ENCODE peak calls at places on chromosomes 3 and 15, in eight cellular contexts. L, Q, J, H, P, O, I and E are unnamed samples. For H3K4me1, the result is how much of the 10 kb centered on the place peaks cover.

GRCh38 chr3:183502782-183503181 is 52.7 kb downstream of the KLHL6 start:
- DNase-seq in P (no peak), Q (no peak), H (no peak), I (no peak), O (no peak), L (no peak), J (no peak), E (no peak)

GRCh38 chr3:150687613-150688012 is 16.1 kb downstream of the ERICH6 start:
- DNase-seq in H (no peak), L (no peak), O (no peak), J (no peak), Q (no peak), I (no peak), P (no peak), E (no peak)

GRCh38 chr15:52678036-52678467 is 1.1 kb downstream of the ATOSA start:
- DNase-seq in O (peak), I (peak), L (peak), J (peak), H (peak), Q (peak), P (peak), E (peak)

GRCh38 chr3:195411831-195412230 is 31.0 kb downstream of the ACAP2 start:
- DNase-seq in O (no peak), I (no peak), J (peak), Q (no peak), L (no peak), P (peak), H (no peak), E (no peak)

GRCh38 chr3:159897331-159898075 is 91.1 kb upstream of the IL12A start:
- DNase-seq in O (no peak), I (no peak), J (peak), H (no peak), P (peak), L (no peak), Q (peak), E (no peak)

GRCh38 chr3:8629151-8630021 is 15.2 kb downstream of the SSUH2 start:
- DNase-seq in Q (peak), J (peak), H (peak), P (peak), O (peak), L (no peak), I (no peak), E (peak)

GRCh38 chr3:46504780-46505179 is 7.0 kb downstream of the RTP3 start:
- DNase-seq in H (no peak), Q (peak), O (no peak), J (no peak), L (no peak), P (no peak), I (no peak), E (no peak)

GRCh38 chr15:62824111-62824737 is 218.3 kb upstream of the TPM1 start:
- DNase-seq in O (no peak), I (no peak), H (no peak), L (no peak), P (peak), Q (peak), J (peak), E (no peak)

GRCh38 chr15:53837263-53837662 is 77.8 kb upstream of the WDR72 start:
- DNase-seq in H (no peak), I (no peak), L (no peak), P (no peak), Q (peak), O (no peak), J (no peak), E (peak)

GRCh38 chr3:47163023-47163989 is 607 bp downstream of the SETD2 start:
- DNase-seq in Q (peak), L (no peak), P (peak), H (no peak), I (peak), O (peak), J (peak), E (peak)

GRCh38 chr15:67831363-67831762 is 6.1 kb downstream of the SKOR1 start:
- DNase-seq in I (no peak), O (no peak), P (no peak), J (no peak), H (no peak), Q (no peak), L (no peak), E (no peak)

GRCh38 chr15:79656151-79656797 is 224.1 kb downstream of the MINAR1 start:
- DNase-seq in P (no peak), L (no peak), O (no peak), J (no peak), H (no peak), I (no peak), Q (no peak), E (no peak)

GRCh38 chr3:108391917-108392585 is 95.7 kb downstream of the HHLA2 start:
- DNase-seq in H (no peak), Q (peak), L (no peak), O (no peak), J (peak), I (no peak), P (peak), E (no peak)

GRCh38 chr3:119418641-119419040 is 44.8 kb downstream of the TMEM39A start:
- DNase-seq in P (peak), J (peak), H (no peak), I (no peak), Q (no peak), O (no peak), L (no peak), E (no peak)

GRCh38 chr3:138862924-138863775 is 28.4 kb upstream of the PIK3CB start:
- DNase-seq in J (peak), H (peak), P (peak), I (no peak), O (no peak), L (no peak), Q (peak), E (no peak)

GRCh38 chr3:149258298-149258697 is 36.7 kb upstream of the CP start:
- DNase-seq in H (no peak), Q (no peak), P (no peak), L (no peak), I (peak), J (peak), O (no peak), E (peak)

GRCh38 chr15:63915209-63915887 is 81.6 kb upstream of the HERC1 start:
- DNase-seq in O (no peak), P (no peak), L (no peak), Q (no peak), H (no peak), I (no peak), J (no peak), E (no peak)

GRCh38 chr3:160778480-160778879 is 22.4 kb downstream of the PPM1L start:
- DNase-seq in J (no peak), O (no peak), Q (no peak), H (no peak), P (no peak), I (no peak), L (no peak), E (no peak)

GRCh38 chr3:56915969-56916586 is 114.3 kb upstream of the ARHGEF3 start:
- DNase-seq in P (no peak), O (no peak), H (no peak), J (no peak), L (peak), Q (no peak), I (peak), E (peak)

GRCh38 chr3:69772152-69772867 is 33.0 kb downstream of the MITF start:
- DNase-seq in O (no peak), I (no peak), H (no peak), Q (no peak), J (no peak), P (no peak), L (no peak), E (no peak)

GRCh38 chr3:72593881-72594397 is 254.3 kb downstream of the SHQ1 start:
- DNase-seq in Q (no peak), J (peak), H (no peak), L (no peak), O (no peak), P (peak), I (no peak), E (no peak)

GRCh38 chr15:45048784-45049631 is 26.0 kb downstream of the SORD start:
- DNase-seq in P (peak), O (no peak), H (no peak), I (no peak), J (peak), Q (no peak), L (no peak), E (no peak)

GRCh38 chr3:32257641-32258438 is 19.4 kb downstream of the CMTM8 start:
- DNase-seq in H (no peak), L (no peak), O (no peak), I (no peak), Q (no peak), J (no peak), P (no peak), E (no peak)

GRCh38 chr15:101620645-101621044 is 31.5 kb downstream of the TM2D3 start:
- DNase-seq in L (no peak), O (no peak), P (no peak), J (no peak), I (no peak), H (no peak), Q (no peak), E (no peak)

GRCh38 chr3:141441381-141442365 is 45.2 kb upstream of the RASA2 start:
- DNase-seq in I (peak), L (peak), H (peak), O (peak), P (peak), Q (peak), J (peak), E (no peak)

GRCh38 chr15:94029495-94029894 is 201.9 kb upstream of the MCTP2 start:
- DNase-seq in L (no peak), Q (peak), O (no peak), H (no peak), P (peak), I (no peak), J (peak), E (no peak)

GRCh38 chr3:151918253-151919029 is 45.0 kb downstream of the SUCNR1 start:
- DNase-seq in O (no peak), H (peak), I (no peak), J (peak), L (peak), P (peak), Q (peak), E (no peak)

GRCh38 chr3:171614318-171614967 is 154.2 kb upstream of the TNIK start:
- DNase-seq in O (no peak), P (peak), J (peak), L (peak), H (no peak), I (no peak), Q (peak), E (peak)
- TF ChIP-seq CTCF in O (peak), P (peak), J (peak), L (peak), H (no peak), I (peak), Q (peak), E (peak)

GRCh38 chr15:96327155-96327741 is 3.3 kb upstream of the NR2F2 start:
- DNase-seq in P (peak), J (peak), Q (peak), H (peak), O (no peak), L (peak), I (no peak), E (no peak)
- H3K27ac ChIP-seq in P (peak), J (peak), Q (peak), H (peak), O (peak), L (no peak), I (peak), E (peak)

GRCh38 chr3:105528956-105529355 is 162.2 kb downstream of the ALCAM start:
- DNase-seq in Q (no peak), L (no peak), J (no peak), P (no peak), H (no peak), O (no peak), I (no peak), E (no peak)
- H3K4me1 ChIP-seq in Q (under half), L (under half), J (under half), P (under half), H (under half), O (under half), I (under half), E (under half)

DNA sequence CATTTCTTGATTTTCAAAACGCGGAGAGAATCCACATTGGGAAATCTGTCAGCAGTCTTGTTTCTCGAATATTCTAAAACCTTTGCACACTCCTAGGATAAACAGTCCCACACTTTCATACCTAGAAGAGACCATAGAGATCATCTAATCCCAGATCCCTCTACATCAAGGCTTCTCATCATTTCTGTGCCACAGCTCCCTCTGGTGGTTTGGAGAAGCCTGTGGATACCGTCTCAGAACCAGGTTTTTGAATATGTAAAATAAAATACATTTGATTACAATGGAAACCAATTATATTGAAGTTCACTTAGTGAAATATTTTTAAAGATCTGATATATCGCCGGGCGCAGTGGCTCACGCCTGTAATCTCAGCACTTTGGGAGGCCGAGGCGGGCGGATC is 211.9 kb upstream of the GOLGA6L4 start:
- DNase-seq in J (peak), I (no peak), H (peak), Q (peak), O (peak), P (no peak), L (peak), E (no peak)
- TF ChIP-seq CTCF in J (peak), I (peak), H (peak), Q (peak), O (no peak), P (peak), L (peak), E (peak)

GRCh38 chr15:78364233-78364632 is 24.1 kb downstream of the CRABP1 start:
- DNase-seq in O (no peak), Q (no peak), P (no peak), I (no peak), L (no peak), H (no peak), J (no peak), E (no peak)
- H3K27ac ChIP-seq in O (no peak), Q (no peak), P (no peak), I (no peak), L (no peak), H (no peak), J (no peak), E (no peak)

GRCh38 chr15:40372966-40373365 is 9.6 kb upstream of the KNSTRN start:
- DNase-seq in I (no peak), P (no peak), Q (no peak), O (no peak), J (peak), H (no peak), L (no peak), E (no peak)
- H3K4me1 ChIP-seq in I (under half), P (under half), Q (under half), O (under half), J (under half), H (under half), L (under half), E (under half)

DNA sequence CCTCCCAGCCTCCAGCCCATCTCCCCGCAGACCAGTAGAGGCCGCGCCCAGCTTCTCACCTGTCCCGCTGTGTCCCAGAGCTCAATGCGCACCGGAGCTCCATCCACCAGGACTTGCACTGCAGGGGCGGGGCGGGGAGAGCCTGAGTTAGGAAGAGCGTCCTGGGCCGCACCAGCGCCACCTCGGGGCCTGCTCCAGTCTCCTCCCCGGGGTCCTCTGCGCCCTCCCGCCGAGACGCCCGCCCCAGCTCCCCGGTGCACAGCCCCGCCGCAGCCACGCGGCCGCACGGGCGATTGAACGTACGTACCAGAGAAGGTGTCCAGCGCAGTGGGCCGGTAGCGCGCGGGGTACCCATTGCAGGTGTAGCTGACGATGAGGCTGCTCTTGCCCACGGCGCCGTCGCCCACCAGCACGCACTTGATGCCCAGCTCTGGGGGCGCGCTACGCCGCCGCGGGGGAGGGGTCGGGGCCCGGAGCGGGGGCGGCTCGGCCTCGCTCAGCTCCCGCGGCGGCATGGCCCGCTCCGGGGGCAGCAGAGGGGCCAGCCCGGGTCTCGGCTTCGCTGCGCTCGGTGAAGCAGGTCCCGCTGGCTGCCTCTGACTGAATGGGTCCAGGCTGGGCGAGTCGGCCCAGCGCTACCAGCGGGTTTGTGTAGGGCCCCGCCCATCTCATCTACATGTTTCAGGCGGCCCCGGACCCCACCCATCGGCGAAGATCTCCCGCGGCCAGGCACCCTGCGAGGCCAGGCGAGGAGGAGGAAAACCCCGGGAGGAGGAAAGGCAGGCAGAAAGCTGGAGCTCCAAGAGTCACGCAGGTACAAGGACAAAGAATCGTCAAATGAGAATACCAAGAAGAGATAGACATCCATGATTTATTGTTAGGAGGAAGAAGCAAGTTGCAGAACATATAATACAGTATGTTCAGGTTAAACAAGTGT is at the start of gene RHOV:
- DNase-seq in O (no peak), P (peak), L (peak), J (peak), I (peak), H (peak), Q (peak), E (peak)
- TF ChIP-seq CTCF in O (peak), P (no peak), L (peak), J (peak), I (peak), H (peak), Q (peak), E (no peak)

DNA sequence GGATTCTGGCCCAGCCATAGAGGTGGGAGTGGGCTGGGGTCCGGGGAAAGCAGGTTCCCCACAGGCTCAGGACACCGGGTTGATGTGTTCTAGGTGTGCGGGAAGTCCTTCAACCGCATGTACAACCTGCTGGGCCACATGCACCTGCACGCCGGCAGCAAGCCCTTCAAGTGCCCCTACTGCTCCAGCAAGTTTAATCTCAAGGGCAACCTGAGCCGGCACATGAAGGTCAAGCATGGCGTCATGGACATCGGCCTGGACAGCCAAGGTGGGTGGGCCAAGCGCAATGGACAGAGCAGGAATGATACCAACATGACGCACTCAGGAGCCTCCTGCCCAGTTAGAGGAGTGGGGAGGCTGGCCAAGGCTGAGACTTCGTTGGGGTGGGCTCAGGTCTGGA is 28.2 kb downstream of the IDH2 start:
- DNase-seq in J (no peak), P (no peak), L (no peak), Q (no peak), H (no peak), O (no peak), I (no peak), E (no peak)
- H3K27ac ChIP-seq in J (no peak), P (no peak), L (no peak), Q (no peak), H (no peak), O (no peak), I (peak), E (peak)

GRCh38 chr15:92075764-92076163 is 222.3 kb downstream of the SLCO3A1 start:
- DNase-seq in Q (no peak), P (no peak), L (no peak), H (no peak), J (no peak), O (no peak), I (no peak), E (no peak)

GRCh38 chr15:92074161-92074560 is 220.7 kb downstream of the SLCO3A1 start:
- DNase-seq in I (no peak), J (no peak), P (no peak), L (no peak), H (no peak), O (no peak), Q (no peak), E (no peak)

GRCh38 chr15:92073044-92073785 is 219.7 kb downstream of the SLCO3A1 start:
- DNase-seq in I (no peak), L (no peak), H (no peak), O (no peak), J (peak), P (peak), Q (no peak), E (no peak)

GRCh38 chr15:92076536-92076935 is 223.0 kb downstream of the SLCO3A1 start:
- DNase-seq in Q (no peak), L (no peak), J (no peak), I (no peak), O (no peak), H (no peak), P (no peak), E (no peak)

DNA sequence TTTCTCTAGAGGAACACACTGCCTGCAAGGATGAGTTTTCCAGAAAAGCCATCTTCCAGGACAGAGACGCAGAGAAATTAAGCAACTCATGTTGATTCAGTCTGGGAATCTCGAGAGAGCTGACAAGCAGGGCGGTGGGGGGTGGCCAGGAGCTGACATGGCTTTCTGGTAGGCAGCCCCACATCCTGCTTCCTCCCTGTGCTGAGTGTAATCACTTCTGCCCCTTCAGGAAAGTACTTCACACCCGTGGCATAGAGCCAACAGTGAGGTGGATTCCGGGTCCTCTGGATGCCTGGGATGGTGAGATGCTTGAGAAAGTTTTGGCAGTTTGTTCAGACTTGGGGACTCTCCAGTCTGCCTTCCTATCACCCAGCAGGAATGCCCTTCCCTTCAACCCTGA is 221.1 kb downstream of the SLCO3A1 start:
- DNase-seq in I (peak), Q (peak), L (no peak), H (no peak), O (no peak), P (peak), J (peak), E (peak)
- H3K4me1 ChIP-seq in I (half or more), Q (under half), L (under half), H (under half), O (under half), P (under half), J (under half), E (under half)